ENCODE peak calls at places on chromosome 22, in five cellular contexts. B is AG04450, G is ACHN, Y is H9, J is GM23338. A is an unnamed sample.

GRCh38 chr22:40741116-40741515 is 61.8 kb downstream of the MCHR1 start:
- DNase-seq in Y (no peak), J (no peak), G (no peak), B (no peak), A (no peak)

GRCh38 chr22:36419177-36419911 is 31.6 kb upstream of the MYH9 start:
- DNase-seq in G (no peak), J (peak; percentile 38), Y (no peak), B (peak; percentile 91), A (no peak)

GRCh38 chr22:38172489-38173155 is 9.0 kb downstream of the PLA2G6 start:
- DNase-seq in G (no peak), Y (no peak), J (no peak), B (no peak), A (no peak)

GRCh38 chr22:40204331-40205116 is 26.8 kb downstream of the TNRC6B start:
- DNase-seq in G (no peak), J (no peak), B (no peak), Y (no peak), A (no peak)

GRCh38 chr22:31829505-31829904 is 75.7 kb downstream of the DEPDC5 start:
- DNase-seq in B (peak; percentile 82), G (peak; percentile 89), J (no peak), Y (no peak), A (no peak)

GRCh38 chr22:41619979-41620645 is 731 bp downstream of the DESI1 start:
- DNase-seq in G (peak; percentile 33), J (peak; percentile 74), B (no peak), Y (peak; percentile 57), A (no peak)

GRCh38 chr22:48488149-48488551 is 1339.5 kb downstream of the BRD1 start:
- DNase-seq in G (no peak), J (no peak), Y (peak; percentile 34), B (no peak), A (no peak)

GRCh38 chr22:23047265-23047664 is 23.1 kb upstream of the GNAZ start:
- DNase-seq in J (no peak), Y (no peak), G (no peak), B (no peak), A (no peak)

GRCh38 chr22:17786435-17787158 is 12.3 kb upstream of the BID start:
- DNase-seq in B (no peak), G (no peak), J (peak; percentile 57), Y (peak; percentile 77), A (no peak)

GRCh38 chr22:29973269-29973668 is 90.3 kb downstream of the MTMR3 start:
- DNase-seq in Y (no peak), G (no peak), B (no peak), J (no peak), A (no peak)

GRCh38 chr22:50269573-50270301 is 443 bp downstream of the MAPK11 start:
- DNase-seq in B (no peak), J (no peak), G (peak; percentile 65), Y (no peak), A (no peak)

GRCh38 chr22:42799462-42800405 is 57.3 kb downstream of the ARFGAP3 start:
- DNase-seq in Y (peak; percentile 72), B (no peak), J (peak; percentile 63), G (no peak), A (no peak)

GRCh38 chr22:37750596-37751162 is 53.8 kb downstream of the TRIOBP start:
- DNase-seq in B (no peak), Y (no peak), J (no peak), G (no peak), A (no peak)

GRCh38 chr22:37150701-37151100 is 985 bp upstream of the IL2RB start:
- DNase-seq in B (no peak), Y (no peak), J (no peak), G (no peak), A (no peak)

GRCh38 chr22:40392618-40393017 is 22.2 kb downstream of the SGSM3 start:
- DNase-seq in Y (no peak), G (no peak), B (no peak), J (no peak), A (no peak)

GRCh38 chr22:19818264-19819208 is 36.1 kb downstream of the GNB1L start:
- DNase-seq in Y (peak; percentile 26), B (no peak), J (no peak), G (no peak), A (peak; percentile 9)

GRCh38 chr22:29813563-29813962 is 24.5 kb downstream of the ASCC2 start:
- DNase-seq in B (no peak), J (peak; percentile 39), G (peak; percentile 78), Y (no peak), A (no peak)

GRCh38 chr22:32996702-32997101 is 61.5 kb downstream of the SYN3 start:
- DNase-seq in B (no peak), J (no peak), Y (no peak), G (no peak), A (no peak)

GRCh38 chr22:37244114-37244921 is at the start of gene RAC2:
- DNase-seq in B (no peak), J (peak; percentile 62), G (peak; percentile 80), Y (peak; percentile 73), A (no peak)